ENCODE peak calls at places on chromosomes 4 and X, in eight cellular contexts. E, P, M, W, J, V, A and N are unnamed samples.

GRCh38 chr4:151675366-151676060 is 85.3 kb downstream of the GATB start:
- DNase-seq in E (no peak), P (no peak), M (no peak), W (no peak), J (no peak), V (no peak), A (no peak), N (no peak)

GRCh38 chrX:119622356-119623232 is 16.4 kb upstream of the NKRF start:
- DNase-seq in E (no peak), P (no peak), M (no peak), W (no peak), J (no peak), V (no peak), A (no peak), N (no peak)

GRCh38 chr4:167906851-167907250 is 185.5 kb upstream of the ANXA10 start:
- DNase-seq in E (no peak), P (no peak), M (no peak), W (no peak), J (no peak), V (no peak), A (no peak), N (no peak)

GRCh38 chr4:2247128-2248043 is 5.5 kb upstream of the HAUS3 start:
- DNase-seq in E (no peak), P (no peak), M (peak), W (no peak), J (no peak), V (no peak), A (peak), N (no peak)

GRCh38 chr4:48841045-48841827 is 10.3 kb downstream of the OCIAD1 start:
- DNase-seq in E (no peak), P (no peak), M (no peak), W (no peak), J (no peak), V (no peak), A (no peak), N (no peak)

GRCh38 chrX:15158736-15159406 is 111.0 kb downstream of the ASB9 start:
- DNase-seq in E (no peak), P (no peak), M (peak), W (no peak), J (peak), V (no peak), A (peak), N (no peak)

GRCh38 chr4:123830920-123831319 is 434.3 kb downstream of the SPRY1 start:
- DNase-seq in E (no peak), P (no peak), M (no peak), W (no peak), J (no peak), V (no peak), A (no peak), N (no peak)

GRCh38 chr4:78601013-78601412 is 49.4 kb downstream of the ANXA3 start:
- DNase-seq in E (no peak), P (no peak), M (no peak), W (peak), J (no peak), V (no peak), A (no peak), N (no peak)

GRCh38 chrX:38055170-38055847 is 49.0 kb downstream of the SYTL5 start:
- DNase-seq in E (no peak), P (no peak), M (no peak), W (no peak), J (peak), V (no peak), A (no peak), N (no peak)

GRCh38 chr4:17068396-17068795 is 170.0 kb upstream of the LDB2 start:
- DNase-seq in E (no peak), P (no peak), M (no peak), W (no peak), J (peak), V (no peak), A (no peak), N (no peak)

GRCh38 chrX:111131572-111131971 is 35.6 kb downstream of the PAK3 start:
- DNase-seq in E (no peak), P (no peak), M (no peak), W (no peak), J (no peak), V (peak), A (no peak), N (no peak)

GRCh38 chr4:129821073-129821472 is 725.1 kb downstream of the C4orf33 start:
- DNase-seq in E (no peak), P (no peak), M (no peak), W (no peak), J (no peak), V (no peak), A (no peak), N (no peak)

GRCh38 chr4:64807821-64808220 is 398.6 kb upstream of the TECRL start:
- DNase-seq in E (no peak), P (no peak), M (no peak), W (no peak), J (no peak), V (no peak), A (no peak), N (no peak)

GRCh38 chr4:111883557-111883999 is 261.7 kb upstream of the FAM241A start:
- DNase-seq in E (no peak), P (no peak), M (no peak), W (no peak), J (no peak), V (no peak), A (no peak), N (no peak)

GRCh38 chr4:157115613-157116340 is 39.8 kb downstream of the GLRB start:
- DNase-seq in E (no peak), P (peak), M (no peak), W (no peak), J (peak), V (no peak), A (no peak), N (peak)